ENCODE peak calls at places on chromosomes 3 and 15, in five cellular contexts. One of them, this sample, is unnamed.

GRCh38 chr3:56748663-56749231 is 53.0 kb downstream of the ARHGEF3 start:
- ATAC-seq in upper lobe of right lung: no peak
- ATAC-seq in left lung: no peak
- ATAC-seq in IMR-90: no peak
- ATAC-seq in Right ventricle myocardium inferior: peak; percentile 76
- ATAC-seq in this sample: peak; percentile 53

GRCh38 chr3:132262305-132262704 is 54.9 kb upstream of the ACP3 start:
- ATAC-seq in left lung: no peak
- ATAC-seq in upper lobe of right lung: no peak
- ATAC-seq in Right ventricle myocardium inferior: no peak
- ATAC-seq in IMR-90: no peak
- ATAC-seq in this sample: no peak

GRCh38 chr15:88241060-88241459 is 15.5 kb downstream of the NTRK3 start:
- ATAC-seq in left lung: no peak
- ATAC-seq in IMR-90: no peak
- ATAC-seq in Right ventricle myocardium inferior: no peak
- ATAC-seq in upper lobe of right lung: no peak
- ATAC-seq in this sample: no peak

GRCh38 chr3:30605706-30606300 is 598 bp upstream of the TGFBR2 start:
- ATAC-seq in upper lobe of right lung: no peak
- ATAC-seq in IMR-90: no peak
- ATAC-seq in Right ventricle myocardium inferior: no peak
- ATAC-seq in left lung: peak; percentile 15
- ATAC-seq in this sample: no peak

GRCh38 chr3:136122006-136122405 is 74.1 kb downstream of the MSL2 start:
- ATAC-seq in left lung: no peak
- ATAC-seq in IMR-90: no peak
- ATAC-seq in upper lobe of right lung: no peak
- ATAC-seq in Right ventricle myocardium inferior: no peak
- ATAC-seq in this sample: no peak

GRCh38 chr3:42053476-42053875 is 37.7 kb upstream of the TRAK1 start:
- ATAC-seq in left lung: peak; percentile 41
- ATAC-seq in Right ventricle myocardium inferior: peak; percentile 66
- ATAC-seq in IMR-90: no peak
- ATAC-seq in upper lobe of right lung: peak; percentile 56
- ATAC-seq in this sample: peak; percentile 53

GRCh38 chr15:45377630-45378148 is 655 bp downstream of the GATM start:
- ATAC-seq in left lung: peak; percentile 40
- ATAC-seq in Right ventricle myocardium inferior: peak; percentile 40
- ATAC-seq in upper lobe of right lung: peak; percentile 3
- ATAC-seq in IMR-90: peak; percentile 8
- ATAC-seq in this sample: no peak

GRCh38 chr15:52661909-52662308 is 17.3 kb downstream of the ATOSA start:
- ATAC-seq in Right ventricle myocardium inferior: no peak
- ATAC-seq in IMR-90: no peak
- ATAC-seq in upper lobe of right lung: no peak
- ATAC-seq in left lung: no peak
- ATAC-seq in this sample: no peak

GRCh38 chr15:46059921-46060565 is 425.2 kb downstream of the SQOR start:
- ATAC-seq in left lung: no peak
- ATAC-seq in upper lobe of right lung: peak; percentile 43
- ATAC-seq in IMR-90: no peak
- ATAC-seq in Right ventricle myocardium inferior: peak; percentile 84
- ATAC-seq in this sample: no peak

GRCh38 chr3:171018151-171018935 is 8.2 kb downstream of the SLC2A2 start:
- ATAC-seq in left lung: no peak
- ATAC-seq in Right ventricle myocardium inferior: no peak
- ATAC-seq in upper lobe of right lung: no peak
- ATAC-seq in IMR-90: peak; percentile 29
- ATAC-seq in this sample: no peak

GRCh38 chr3:185527364-185527763 is 25.0 kb downstream of the LIPH start:
- ATAC-seq in Right ventricle myocardium inferior: no peak
- ATAC-seq in IMR-90: no peak
- ATAC-seq in left lung: no peak
- ATAC-seq in upper lobe of right lung: no peak
- ATAC-seq in this sample: no peak

GRCh38 chr3:43062556-43063040 is 43.3 kb downstream of the POMGNT2 start:
- ATAC-seq in left lung: peak; percentile 83
- ATAC-seq in Right ventricle myocardium inferior: peak; percentile 42
- ATAC-seq in IMR-90: peak; percentile 11
- ATAC-seq in upper lobe of right lung: peak; percentile 19
- ATAC-seq in this sample: peak; percentile 22

GRCh38 chr3:116020495-116020894 is 397.2 kb downstream of the GAP43 start:
- ATAC-seq in IMR-90: no peak
- ATAC-seq in left lung: no peak
- ATAC-seq in Right ventricle myocardium inferior: no peak
- ATAC-seq in upper lobe of right lung: peak; percentile 70
- ATAC-seq in this sample: no peak

GRCh38 chr15:72307036-72307435 is 12.9 kb downstream of the CELF6 start:
- ATAC-seq in Right ventricle myocardium inferior: no peak
- ATAC-seq in left lung: no peak
- ATAC-seq in IMR-90: no peak
- ATAC-seq in upper lobe of right lung: no peak
- ATAC-seq in this sample: no peak

GRCh38 chr3:25744477-25744876 is 38.8 kb downstream of the NGLY1 start:
- ATAC-seq in upper lobe of right lung: no peak
- ATAC-seq in IMR-90: no peak
- ATAC-seq in Right ventricle myocardium inferior: no peak
- ATAC-seq in left lung: no peak
- ATAC-seq in this sample: no peak

GRCh38 chr3:132843349-132843748 is 121.1 kb upstream of the NPHP3 start:
- ATAC-seq in IMR-90: no peak
- ATAC-seq in left lung: no peak
- ATAC-seq in Right ventricle myocardium inferior: no peak
- ATAC-seq in upper lobe of right lung: no peak
- ATAC-seq in this sample: no peak

GRCh38 chr15:40333922-40334492 is 6.7 kb downstream of the CCDC9B start:
- ATAC-seq in IMR-90: peak; percentile 33
- ATAC-seq in Right ventricle myocardium inferior: peak; percentile 38
- ATAC-seq in left lung: peak; percentile 42
- ATAC-seq in upper lobe of right lung: peak; percentile 67
- ATAC-seq in this sample: peak; percentile 46

GRCh38 chr15:100101389-100102089 is 240.2 kb downstream of the ADAMTS17 start:
- ATAC-seq in upper lobe of right lung: no peak
- ATAC-seq in left lung: no peak
- ATAC-seq in Right ventricle myocardium inferior: peak; percentile 93
- ATAC-seq in IMR-90: no peak
- ATAC-seq in this sample: peak; percentile 37

GRCh38 chr3:19946291-19946831 is 536 bp upstream of the RAB5A start:
- ATAC-seq in IMR-90: no peak
- ATAC-seq in upper lobe of right lung: peak; percentile 1
- ATAC-seq in left lung: no peak
- ATAC-seq in Right ventricle myocardium inferior: peak; percentile 3
- ATAC-seq in this sample: no peak

GRCh38 chr15:88191806-88192165 is 64.8 kb downstream of the NTRK3 start:
- ATAC-seq in Right ventricle myocardium inferior: no peak
- ATAC-seq in IMR-90: no peak
- ATAC-seq in left lung: no peak
- ATAC-seq in upper lobe of right lung: no peak
- ATAC-seq in this sample: no peak

GRCh38 chr15:61974759-61975158 is 85.5 kb downstream of the VPS13C start:
- ATAC-seq in IMR-90: no peak
- ATAC-seq in Right ventricle myocardium inferior: peak; percentile 90
- ATAC-seq in upper lobe of right lung: no peak
- ATAC-seq in left lung: no peak
- ATAC-seq in this sample: no peak

GRCh38 chr3:42421818-42422796 is 11.7 kb upstream of the LYZL4 start:
- ATAC-seq in left lung: no peak
- ATAC-seq in upper lobe of right lung: no peak
- ATAC-seq in Right ventricle myocardium inferior: no peak
- ATAC-seq in IMR-90: no peak
- ATAC-seq in this sample: no peak

GRCh38 chr3:10580426-10580825 is 75.0 kb upstream of the ATP2B2 start:
- ATAC-seq in Right ventricle myocardium inferior: no peak
- ATAC-seq in IMR-90: no peak
- ATAC-seq in upper lobe of right lung: no peak
- ATAC-seq in left lung: no peak
- ATAC-seq in this sample: no peak

GRCh38 chr3:67635257-67635656 is 19.2 kb downstream of the SUCLG2 start:
- ATAC-seq in Right ventricle myocardium inferior: no peak
- ATAC-seq in IMR-90: peak; percentile 84
- ATAC-seq in left lung: peak; percentile 38
- ATAC-seq in upper lobe of right lung: no peak
- ATAC-seq in this sample: no peak

GRCh38 chr3:42443819-42444436 is 33.5 kb upstream of the LYZL4 start:
- ATAC-seq in left lung: peak; percentile 99
- ATAC-seq in IMR-90: peak; percentile 100
- ATAC-seq in upper lobe of right lung: peak; percentile 96
- ATAC-seq in Right ventricle myocardium inferior: peak; percentile 89
- ATAC-seq in this sample: peak; percentile 88

GRCh38 chr3:122952509-122952908 is 75.1 kb downstream of the SEMA5B start:
- ATAC-seq in IMR-90: no peak
- ATAC-seq in Right ventricle myocardium inferior: no peak
- ATAC-seq in left lung: peak; percentile 46
- ATAC-seq in upper lobe of right lung: peak; percentile 83
- ATAC-seq in this sample: peak; percentile 38

This sample was measured in gastroesophageal sphincter.